ENCODE peak calls at places on chromosomes 2 and 18, in ten cellular contexts. K is GM12864; Z is naive thymus-derived CD8-positive, alpha-beta T cell; L is OCI-M1; P is heart right ventricle; R is activated CD8-positive, alpha-beta T cell treated with anti-CD3 and anti-CD28 coated beads, Interleukin-2, amount 10 ng/mL, durations not matched to agents 7 days and 5 days; T is ELR; J is Panc1; I is glutamatergic neuron; X is Calu3. O is an unnamed sample.

GRCh38 chr2:71937401-71937800 is 210.3 kb downstream of the CYP26B1 start:
- DNase-seq in K (no peak), Z (no peak), L (no peak), P (no peak), R (peak), T (no peak), J (no peak), I (no peak), X (no peak), O (no peak)

GRCh38 chr2:127355407-127356008 is 32.3 kb downstream of the MAP3K2 start:
- DNase-seq in K (no peak), Z (peak), L (peak), P (no peak), R (peak), T (peak), J (no peak), I (no peak), X (peak), O (no peak)

GRCh38 chr2:2801458-2801857 is 470.4 kb upstream of the MYT1L start:
- DNase-seq in K (no peak), Z (no peak), L (no peak), P (no peak), R (no peak), T (no peak), J (no peak), I (no peak), X (no peak), O (no peak)

GRCh38 chr2:188580738-188581137 is 289.1 kb downstream of the GULP1 start:
- DNase-seq in K (no peak), Z (no peak), L (no peak), P (no peak), R (no peak), T (no peak), J (no peak), I (no peak), X (no peak), O (no peak)

GRCh38 chr2:27117995-27118524 is 868 bp downstream of the CGREF1 start:
- DNase-seq in K (no peak), Z (no peak), L (no peak), P (no peak), R (no peak), T (no peak), J (no peak), I (no peak), X (no peak), O (no peak)

GRCh38 chr2:120642646-120643045 is 93.0 kb upstream of the GLI2 start:
- DNase-seq in K (no peak), Z (no peak), L (no peak), P (no peak), R (no peak), T (no peak), J (no peak), I (no peak), X (no peak), O (no peak)

GRCh38 chr2:16644204-16644925 is 21.3 kb downstream of the CYRIA start:
- DNase-seq in K (no peak), Z (no peak), L (no peak), P (no peak), R (no peak), T (no peak), J (no peak), I (no peak), X (no peak), O (no peak)

GRCh38 chr2:211812587-211812986 is 726.0 kb downstream of the ERBB4 start:
- DNase-seq in K (no peak), Z (no peak), L (no peak), P (no peak), R (no peak), T (no peak), J (no peak), I (no peak), X (no peak), O (no peak)

GRCh38 chr2:128411431-128411830 is 92.8 kb upstream of the HS6ST1 start:
- DNase-seq in K (no peak), Z (no peak), L (no peak), P (no peak), R (no peak), T (no peak), J (no peak), I (no peak), X (no peak), O (peak)

GRCh38 chr2:120867290-120868231 is 131.9 kb downstream of the GLI2 start:
- DNase-seq in K (no peak), Z (no peak), L (no peak), P (peak), R (no peak), T (peak), J (no peak), I (peak), X (peak), O (peak)

GRCh38 chr2:122341007-122341406 is 585.6 kb downstream of the TSN start:
- DNase-seq in K (no peak), Z (no peak), L (no peak), P (no peak), R (no peak), T (peak), J (no peak), I (no peak), X (no peak), O (no peak)

GRCh38 chr2:884027-884748 is 66.5 kb upstream of the SNTG2 start:
- DNase-seq in K (no peak), Z (no peak), L (no peak), P (no peak), R (no peak), T (no peak), J (no peak), I (no peak), X (no peak), O (no peak)

GRCh38 chr2:177279847-177280246 is 15.3 kb upstream of the NFE2L2 start:
- DNase-seq in K (no peak), Z (no peak), L (no peak), P (no peak), R (no peak), T (no peak), J (no peak), I (no peak), X (no peak), O (no peak)

GRCh38 chr18:25299426-25299825 is 52.5 kb downstream of the ZNF521 start:
- DNase-seq in K (no peak), Z (no peak), L (peak), P (no peak), R (no peak), T (peak), J (no peak), I (no peak), X (no peak), O (no peak)

GRCh38 chr18:45282101-45282812 is 333.0 kb upstream of the SLC14A2 start:
- DNase-seq in K (no peak), Z (no peak), L (peak), P (no peak), R (no peak), T (no peak), J (no peak), I (no peak), X (peak), O (no peak)

GRCh38 chr2:57207191-57207590 is 839.4 kb upstream of the VRK2 start:
- DNase-seq in K (no peak), Z (no peak), L (no peak), P (no peak), R (no peak), T (no peak), J (no peak), I (no peak), X (no peak), O (no peak)

GRCh38 chr2:109102588-109103233 is 26.3 kb upstream of the SH3RF3 start:
- DNase-seq in K (no peak), Z (peak), L (no peak), P (no peak), R (no peak), T (peak), J (no peak), I (no peak), X (no peak), O (no peak)

GRCh38 chr2:58879834-58880233 is 638.7 kb upstream of the FANCL start:
- DNase-seq in K (no peak), Z (no peak), L (no peak), P (no peak), R (no peak), T (no peak), J (no peak), I (no peak), X (no peak), O (no peak)

GRCh38 chr2:235716875-235717496 is 223.1 kb downstream of the AGAP1 start:
- DNase-seq in K (no peak), Z (no peak), L (no peak), P (no peak), R (no peak), T (peak), J (no peak), I (no peak), X (no peak), O (peak)

GRCh38 chr2:54575379-54575888 is 119.3 kb downstream of the SPTBN1 start:
- DNase-seq in K (no peak), Z (no peak), L (no peak), P (no peak), R (no peak), T (peak), J (no peak), I (no peak), X (no peak), O (no peak)

GRCh38 chr2:108412995-108413726 is 35.4 kb downstream of the SULT1C4 start:
- DNase-seq in K (no peak), Z (no peak), L (no peak), P (no peak), R (no peak), T (peak), J (no peak), I (no peak), X (peak), O (no peak)

GRCh38 chr2:28338046-28338753 is 54.5 kb upstream of the FOSL2 start:
- DNase-seq in K (no peak), Z (no peak), L (no peak), P (peak), R (no peak), T (peak), J (no peak), I (no peak), X (no peak), O (peak)

GRCh38 chr2:2810504-2810903 is 479.4 kb upstream of the MYT1L start:
- DNase-seq in K (no peak), Z (no peak), L (no peak), P (no peak), R (no peak), T (no peak), J (no peak), I (no peak), X (no peak), O (no peak)

O was measured in body of pancreas.